ENCODE peak calls at places on chromosomes 5 and 9, in ten cellular contexts. K, P, H, D, F, R, G, Z, B and U are unnamed samples.

GRCh38 chr5:35963381-35963843 is 25.0 kb upstream of the CAPSL start:
- DNase-seq in G (no peak), F (no peak), D (no peak), H (peak), K (peak), B (no peak), Z (no peak), P (peak), R (no peak), U (no peak)

GRCh38 chr9:119284118-119284517 is 85.1 kb downstream of the BRINP1 start:
- DNase-seq in K (peak), B (no peak), R (no peak), D (peak), H (peak), P (peak), F (no peak), Z (no peak), G (no peak), U (no peak)

GRCh38 chr9:129284607-129285291 is 106.7 kb upstream of the IER5L start:
- DNase-seq in Z (no peak), B (no peak), H (no peak), F (no peak), R (no peak), K (no peak), P (no peak), G (no peak), D (peak), U (no peak)

GRCh38 chr5:43702815-43703214 is 99.8 kb downstream of the NNT start:
- DNase-seq in D (no peak), B (no peak), K (peak), P (peak), Z (no peak), R (peak), F (no peak), H (no peak), G (no peak), U (no peak)

GRCh38 chr9:82333671-82334070 is 345.1 kb downstream of the SPATA31D1 start:
- DNase-seq in K (no peak), G (no peak), Z (no peak), P (no peak), H (no peak), B (no peak), D (no peak), R (no peak), F (no peak), U (no peak)

GRCh38 chr5:62718368-62718767 is 139.7 kb downstream of the LRRC70 start:
- DNase-seq in Z (no peak), K (peak), P (peak), H (no peak), F (no peak), B (no peak), G (no peak), R (no peak), D (no peak), U (no peak)

GRCh38 chr5:68290260-68290674 is 74.7 kb downstream of the PIK3R1 start:
- DNase-seq in Z (no peak), R (no peak), D (no peak), H (no peak), K (no peak), P (no peak), F (no peak), B (no peak), G (no peak), U (no peak)

GRCh38 chr5:43627028-43627427 is 24.0 kb downstream of the NNT start:
- DNase-seq in P (peak), D (peak), Z (no peak), R (no peak), K (peak), H (peak), F (no peak), G (no peak), B (peak), U (no peak)

GRCh38 chr9:4573176-4573575 is 82.9 kb downstream of the SLC1A1 start:
- DNase-seq in D (no peak), B (no peak), R (no peak), Z (no peak), G (no peak), P (no peak), F (no peak), H (no peak), K (no peak), U (no peak)

GRCh38 chr9:85742630-85742928 is 825 bp upstream of the AGTPBP1 start:
- DNase-seq in H (no peak), B (no peak), F (no peak), P (no peak), D (no peak), Z (no peak), R (no peak), G (no peak), K (no peak), U (no peak)

GRCh38 chr5:178111925-178112324 is 1.4 kb upstream of the N4BP3 start:
- DNase-seq in K (no peak), D (no peak), B (no peak), F (no peak), P (no peak), R (no peak), G (no peak), Z (no peak), H (no peak), U (no peak)

GRCh38 chr5:147673276-147673675 is 109.3 kb downstream of the JAKMIP2 start:
- DNase-seq in R (no peak), D (no peak), F (no peak), B (no peak), K (no peak), H (no peak), G (no peak), Z (no peak), P (no peak), U (no peak)

GRCh38 chr5:151751091-151751490 is 7.3 kb downstream of the ATOX1 start:
- DNase-seq in Z (no peak), R (no peak), K (no peak), P (no peak), D (no peak), B (no peak), G (no peak), H (no peak), F (no peak), U (no peak)

GRCh38 chr5:159099049-159099760 is 511 bp downstream of the EBF1 start:
- DNase-seq in D (peak), F (no peak), Z (peak), G (peak), P (peak), H (peak), K (peak), R (peak), B (peak), U (peak)

GRCh38 chr9:26152350-26152749 is 474.1 kb upstream of the TUSC1 start:
- DNase-seq in R (no peak), B (no peak), D (no peak), Z (no peak), H (no peak), F (no peak), P (no peak), K (no peak), G (no peak), U (no peak)

GRCh38 chr5:40447438-40447837 is 232.3 kb upstream of the PTGER4 start:
- DNase-seq in G (no peak), Z (no peak), P (no peak), H (no peak), R (no peak), F (no peak), D (no peak), B (no peak), K (no peak), U (no peak)

GRCh38 chr5:62334082-62334481 is 28.1 kb downstream of the KIF2A start:
- DNase-seq in H (no peak), F (no peak), K (no peak), G (no peak), P (no peak), B (no peak), Z (no peak), R (no peak), D (no peak), U (no peak)

GRCh38 chr9:134883040-134883782 is 2.6 kb downstream of the FCN2 start:
- DNase-seq in R (no peak), F (no peak), G (no peak), P (no peak), D (no peak), B (no peak), H (no peak), Z (no peak), K (no peak), U (no peak)

GRCh38 chr9:88732128-88732527 is 197.2 kb downstream of the NXNL2 start:
- DNase-seq in Z (no peak), K (no peak), R (no peak), D (no peak), P (no peak), G (no peak), B (no peak), H (no peak), F (no peak), U (no peak)

GRCh38 chr9:69223605-69224004 is 49.5 kb downstream of the TJP2 start:
- DNase-seq in P (peak), B (no peak), H (peak), F (no peak), G (no peak), R (peak), Z (no peak), K (peak), D (peak), U (no peak)

GRCh38 chr5:13934125-13934524 is 10.4 kb downstream of the DNAH5 start:
- DNase-seq in P (no peak), K (no peak), G (no peak), Z (no peak), F (no peak), R (no peak), D (no peak), B (no peak), H (no peak), U (no peak)

GRCh38 chr9:31799953-31800609 is 584.4 kb upstream of the ACO1 start:
- DNase-seq in F (no peak), D (no peak), H (no peak), P (peak), Z (no peak), K (peak), B (no peak), G (no peak), R (peak), U (no peak)

GRCh38 chr5:39175273-39175955 is 43.9 kb downstream of the FYB1 start:
- DNase-seq in H (no peak), G (no peak), D (no peak), R (no peak), B (no peak), Z (no peak), F (no peak), K (peak), P (no peak), U (no peak)

GRCh38 chr9:125332527-125332926 is 70.9 kb downstream of the GAPVD1 start:
- DNase-seq in H (no peak), P (no peak), D (no peak), G (peak), Z (no peak), B (no peak), R (no peak), F (no peak), K (no peak), U (no peak)

GRCh38 chr5:82815871-82816270 is 261.3 kb downstream of the TMEM167A start:
- DNase-seq in F (no peak), K (no peak), P (no peak), Z (no peak), B (no peak), R (no peak), H (no peak), D (no peak), G (no peak), U (no peak)

GRCh38 chr5:179679014-179679674 is 1.7 kb downstream of the CBY3 start:
- DNase-seq in Z (peak), K (peak), D (peak), G (peak), B (no peak), P (peak), H (peak), R (no peak), F (no peak), U (peak)

GRCh38 chr5:60415443-60415842 is 284.5 kb downstream of the DEPDC1B start:
- DNase-seq in Z (no peak), G (no peak), D (no peak), B (no peak), F (no peak), H (no peak), P (no peak), K (no peak), R (no peak), U (no peak)

GRCh38 chr9:114884787-114885452 is 45.5 kb downstream of the TNFSF8 start:
- DNase-seq in B (no peak), R (no peak), F (no peak), H (no peak), G (no peak), K (no peak), P (no peak), D (no peak), Z (no peak), U (no peak)

GRCh38 chr5:108623826-108624225 is 123.9 kb upstream of the FER start:
- DNase-seq in P (no peak), Z (no peak), G (no peak), B (no peak), D (no peak), F (no peak), K (no peak), R (no peak), H (no peak), U (no peak)

GRCh38 chr9:127202461-127203139 is 62.0 kb upstream of the GARNL3 start:
- DNase-seq in R (no peak), P (no peak), K (peak), B (no peak), D (no peak), F (no peak), G (no peak), Z (no peak), H (no peak), U (no peak)

GRCh38 chr5:68378204-68378830 is 162.8 kb downstream of the PIK3R1 start:
- DNase-seq in K (no peak), B (peak), G (no peak), P (peak), F (no peak), D (no peak), H (no peak), Z (no peak), R (no peak), U (no peak)

GRCh38 chr5:112822456-112822855 is 38.6 kb upstream of the SRP19 start:
- DNase-seq in B (no peak), Z (no peak), G (no peak), F (no peak), K (no peak), D (no peak), P (no peak), R (no peak), H (no peak), U (no peak)

GRCh38 chr9:37529111-37529510 is 43.4 kb downstream of the POLR1E start:
- DNase-seq in P (no peak), K (no peak), F (peak), G (no peak), H (no peak), D (no peak), Z (peak), B (no peak), R (peak), U (peak)

GRCh38 chr5:163379298-163380155 is 57.9 kb upstream of the CCNG1 start:
- DNase-seq in H (no peak), K (peak), B (no peak), R (no peak), F (no peak), P (no peak), G (no peak), Z (no peak), D (no peak), U (no peak)

GRCh38 chr9:37522971-37523370 is 37.2 kb downstream of the POLR1E start:
- DNase-seq in F (no peak), K (no peak), P (no peak), H (no peak), R (no peak), B (no peak), D (no peak), G (no peak), Z (no peak), U (no peak)

GRCh38 chr5:606526-607399 is 5.4 kb upstream of the CEP72 start:
- DNase-seq in R (no peak), F (no peak), H (no peak), G (no peak), K (no peak), Z (no peak), P (no peak), B (no peak), D (no peak), U (no peak)

GRCh38 chr9:114662081-114662989 is 4.7 kb upstream of the TEX53 start:
- DNase-seq in F (peak), Z (peak), H (peak), B (peak), D (peak), G (peak), R (peak), P (peak), K (peak), U (peak)

GRCh38 chr9:130825051-130825651 is 9.9 kb upstream of the ABL1 start:
- DNase-seq in P (peak), F (no peak), K (peak), D (peak), R (peak), Z (no peak), H (peak), B (no peak), G (no peak), U (no peak)

GRCh38 chr5:126927424-126927823 is 102.9 kb downstream of the MARCHF3 start:
- DNase-seq in P (no peak), G (no peak), K (no peak), H (no peak), F (no peak), D (no peak), R (no peak), Z (no peak), B (no peak), U (no peak)